ENCODE peak calls at places on chromosomes 7 and 10, in nine cellular contexts. One of them, this sample, is unnamed.

GRCh38 chr7:25395976-25396375 is 167.7 kb upstream of the NPVF start:
- DNase-seq in mesothelial cell of epicardium: no peak
- DNase-seq in GM12865: no peak
- DNase-seq in pancreas: no peak
- DNase-seq in NB4: peak; percentile 28
- DNase-seq in stimulated activated CD8-positive, alpha-beta memory T cell treated with anti-CD3 and anti-CD28 coated beads, Interleukin-12 subunit alpha, Interleukin-12 subunit beta, amount 100 ng/mL, for 4 hours: no peak
- DNase-seq in activated gamma-delta T cell treated with anti-CD3 and anti-CD28 coated beads, Interleukin-2, amount 50 U/mL, for 16 hours: no peak
- DNase-seq in substantia nigra: no peak
- DNase-seq in NCI-H2081: no peak
- DNase-seq in this sample: no peak

GRCh38 chr7:128379900-128380806 is 18.7 kb upstream of the PRRT4 start:
- DNase-seq in stimulated activated CD8-positive, alpha-beta memory T cell treated with anti-CD3 and anti-CD28 coated beads, Interleukin-12 subunit alpha, Interleukin-12 subunit beta, amount 100 ng/mL, for 4 hours: no peak
- DNase-seq in pancreas: no peak
- DNase-seq in mesothelial cell of epicardium: no peak
- DNase-seq in activated gamma-delta T cell treated with anti-CD3 and anti-CD28 coated beads, Interleukin-2, amount 50 U/mL, for 16 hours: no peak
- DNase-seq in NCI-H2081: no peak
- DNase-seq in substantia nigra: no peak
- DNase-seq in GM12865: no peak
- DNase-seq in NB4: no peak
- DNase-seq in this sample: no peak

GRCh38 chr10:43251664-43252165 is 15.2 kb downstream of the RASGEF1A start:
- DNase-seq in NCI-H2081: no peak
- DNase-seq in pancreas: peak; percentile 46
- DNase-seq in mesothelial cell of epicardium: no peak
- DNase-seq in stimulated activated CD8-positive, alpha-beta memory T cell treated with anti-CD3 and anti-CD28 coated beads, Interleukin-12 subunit alpha, Interleukin-12 subunit beta, amount 100 ng/mL, for 4 hours: no peak
- DNase-seq in GM12865: no peak
- DNase-seq in NB4: no peak
- DNase-seq in activated gamma-delta T cell treated with anti-CD3 and anti-CD28 coated beads, Interleukin-2, amount 50 U/mL, for 16 hours: no peak
- DNase-seq in substantia nigra: no peak
- DNase-seq in this sample: peak; percentile 57

GRCh38 chr10:6292741-6293151 is 90.0 kb downstream of the PFKFB3 start:
- DNase-seq in pancreas: no peak
- DNase-seq in substantia nigra: no peak
- DNase-seq in GM12865: no peak
- DNase-seq in NCI-H2081: no peak
- DNase-seq in mesothelial cell of epicardium: no peak
- DNase-seq in stimulated activated CD8-positive, alpha-beta memory T cell treated with anti-CD3 and anti-CD28 coated beads, Interleukin-12 subunit alpha, Interleukin-12 subunit beta, amount 100 ng/mL, for 4 hours: no peak
- DNase-seq in NB4: no peak
- DNase-seq in activated gamma-delta T cell treated with anti-CD3 and anti-CD28 coated beads, Interleukin-2, amount 50 U/mL, for 16 hours: no peak
- DNase-seq in this sample: no peak

GRCh38 chr7:131502810-131503545 is 53.5 kb downstream of the PODXL start:
- DNase-seq in NCI-H2081: no peak
- DNase-seq in GM12865: no peak
- DNase-seq in activated gamma-delta T cell treated with anti-CD3 and anti-CD28 coated beads, Interleukin-2, amount 50 U/mL, for 16 hours: no peak
- DNase-seq in stimulated activated CD8-positive, alpha-beta memory T cell treated with anti-CD3 and anti-CD28 coated beads, Interleukin-12 subunit alpha, Interleukin-12 subunit beta, amount 100 ng/mL, for 4 hours: no peak
- DNase-seq in substantia nigra: peak; percentile 25
- DNase-seq in NB4: no peak
- DNase-seq in pancreas: no peak
- DNase-seq in mesothelial cell of epicardium: no peak
- DNase-seq in this sample: no peak

GRCh38 chr7:64516451-64516850 is 46.4 kb downstream of the ZNF680 start:
- DNase-seq in GM12865: no peak
- DNase-seq in substantia nigra: no peak
- DNase-seq in mesothelial cell of epicardium: no peak
- DNase-seq in NB4: no peak
- DNase-seq in activated gamma-delta T cell treated with anti-CD3 and anti-CD28 coated beads, Interleukin-2, amount 50 U/mL, for 16 hours: no peak
- DNase-seq in stimulated activated CD8-positive, alpha-beta memory T cell treated with anti-CD3 and anti-CD28 coated beads, Interleukin-12 subunit alpha, Interleukin-12 subunit beta, amount 100 ng/mL, for 4 hours: no peak
- DNase-seq in NCI-H2081: no peak
- DNase-seq in pancreas: no peak
- DNase-seq in this sample: no peak

GRCh38 chr10:59880976-59881510 is 25.3 kb downstream of the CCDC6 start:
- DNase-seq in mesothelial cell of epicardium: no peak
- DNase-seq in substantia nigra: no peak
- DNase-seq in NCI-H2081: no peak
- DNase-seq in GM12865: peak; percentile 91
- DNase-seq in activated gamma-delta T cell treated with anti-CD3 and anti-CD28 coated beads, Interleukin-2, amount 50 U/mL, for 16 hours: peak; percentile 46
- DNase-seq in NB4: no peak
- DNase-seq in pancreas: no peak
- DNase-seq in stimulated activated CD8-positive, alpha-beta memory T cell treated with anti-CD3 and anti-CD28 coated beads, Interleukin-12 subunit alpha, Interleukin-12 subunit beta, amount 100 ng/mL, for 4 hours: peak; percentile 27
- DNase-seq in this sample: no peak

GRCh38 chr10:130932326-130933007 is 379.1 kb downstream of the TCERG1L start:
- DNase-seq in mesothelial cell of epicardium: no peak
- DNase-seq in substantia nigra: no peak
- DNase-seq in stimulated activated CD8-positive, alpha-beta memory T cell treated with anti-CD3 and anti-CD28 coated beads, Interleukin-12 subunit alpha, Interleukin-12 subunit beta, amount 100 ng/mL, for 4 hours: no peak
- DNase-seq in NB4: no peak
- DNase-seq in activated gamma-delta T cell treated with anti-CD3 and anti-CD28 coated beads, Interleukin-2, amount 50 U/mL, for 16 hours: no peak
- DNase-seq in pancreas: no peak
- DNase-seq in NCI-H2081: no peak
- DNase-seq in GM12865: no peak
- DNase-seq in this sample: no peak

GRCh38 chr7:32116436-32116835 is 46.2 kb upstream of the PDE1C start:
- DNase-seq in pancreas: no peak
- DNase-seq in GM12865: no peak
- DNase-seq in activated gamma-delta T cell treated with anti-CD3 and anti-CD28 coated beads, Interleukin-2, amount 50 U/mL, for 16 hours: no peak
- DNase-seq in NB4: no peak
- DNase-seq in substantia nigra: no peak
- DNase-seq in stimulated activated CD8-positive, alpha-beta memory T cell treated with anti-CD3 and anti-CD28 coated beads, Interleukin-12 subunit alpha, Interleukin-12 subunit beta, amount 100 ng/mL, for 4 hours: no peak
- DNase-seq in mesothelial cell of epicardium: no peak
- DNase-seq in NCI-H2081: no peak
- DNase-seq in this sample: no peak

This sample was measured in type B pancreatic cell.